ENCODE peak calls at places on chromosomes 16 and 17, in four cellular contexts. I is uterus, X is colonic mucosa, L is esophagus squamous epithelium. M is an unnamed sample. For H3K9me3 and H3K4me1, the result is how much of the 10 kb centered on the place peaks cover.

GRCh38 chr17:44385287-44386181 is 3.9 kb downstream of the ITGA2B start:
- DNase-seq in I (peak), X (peak), L (no peak), M (peak)

GRCh38 chr17:68381076-68381900 is 76.0 kb downstream of the WIPI1 start:
- DNase-seq in I (peak), X (no peak), L (no peak), M (no peak)

GRCh38 chr17:7445011-7445927 is at the start of gene CHRNB1:
- DNase-seq in I (peak), X (peak), L (no peak), M (peak)

GRCh38 chr16:27748868-27749546 is 199.1 kb downstream of the KATNIP start:
- DNase-seq in I (peak), X (peak), L (no peak), M (no peak)

GRCh38 chr17:45341389-45342158 is 24.8 kb upstream of the MAP3K14 start:
- DNase-seq in I (peak), X (no peak), L (no peak), M (peak)

GRCh38 chr17:9192010-9192409 is 170.7 kb downstream of the NTN1 start:
- DNase-seq in I (no peak), X (no peak), L (no peak), M (no peak)

GRCh38 chr17:58153046-58153445 is 4.9 kb downstream of the OR4D1 start:
- DNase-seq in I (no peak), X (no peak), L (no peak), M (no peak)

GRCh38 chr17:28741358-28742349 is 2.2 kb upstream of the TRAF4 start:
- DNase-seq in I (no peak), X (peak), L (no peak), M (no peak)

GRCh38 chr17:15947331-15947730 is 2.4 kb downstream of the ADORA2B start:
- DNase-seq in I (no peak), X (peak), L (no peak), M (no peak)

GRCh38 chr17:81092518-81093095 is 57.7 kb downstream of the BAIAP2 start:
- DNase-seq in I (no peak), X (no peak), L (no peak), M (no peak)

GRCh38 chr16:85210423-85211169 is 98.3 kb upstream of the CIBAR2 start:
- DNase-seq in I (no peak), X (no peak), L (no peak), M (no peak)

GRCh38 chr17:20922128-20922670 is 120.6 kb downstream of the USP22 start:
- DNase-seq in I (peak), X (no peak), L (no peak), M (no peak)

GRCh38 chr16:15611610-15612009 is 31.3 kb downstream of the MARF1 start:
- DNase-seq in I (no peak), X (no peak), L (no peak), M (no peak)

GRCh38 chr17:13775450-13775849 is 173.7 kb upstream of the HS3ST3A1 start:
- DNase-seq in I (no peak), X (no peak), L (no peak), M (no peak)

GRCh38 chr17:8377422-8377821 is 918 bp upstream of the KRABD2 start:
- DNase-seq in I (no peak), X (no peak), L (no peak), M (no peak)

DNA sequence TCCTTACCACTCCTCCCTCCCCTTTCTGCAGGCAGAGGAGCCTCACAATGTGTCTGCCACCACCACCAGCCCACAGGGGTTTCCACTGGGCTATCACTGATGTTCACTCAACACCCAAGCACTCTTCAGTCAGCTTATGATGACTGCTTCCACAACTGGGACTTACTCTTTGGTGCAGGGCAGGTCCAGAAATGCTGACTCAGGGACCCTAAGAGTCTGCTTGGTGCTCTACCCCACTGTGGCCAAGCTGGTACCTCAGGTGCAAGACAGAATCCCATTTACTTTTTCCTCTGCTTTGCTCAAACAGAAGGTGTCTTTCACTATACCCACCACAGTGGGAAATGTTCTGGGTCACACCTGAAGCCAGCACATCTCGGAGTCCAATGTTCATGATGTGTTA is 40.1 kb downstream of the ZNF267 start:
- DNase-seq in I (no peak), X (no peak), L (no peak), M (no peak)
- H3K9me3 ChIP-seq in I (half or more), X (under half), L (under half), M (half or more)

DNA sequence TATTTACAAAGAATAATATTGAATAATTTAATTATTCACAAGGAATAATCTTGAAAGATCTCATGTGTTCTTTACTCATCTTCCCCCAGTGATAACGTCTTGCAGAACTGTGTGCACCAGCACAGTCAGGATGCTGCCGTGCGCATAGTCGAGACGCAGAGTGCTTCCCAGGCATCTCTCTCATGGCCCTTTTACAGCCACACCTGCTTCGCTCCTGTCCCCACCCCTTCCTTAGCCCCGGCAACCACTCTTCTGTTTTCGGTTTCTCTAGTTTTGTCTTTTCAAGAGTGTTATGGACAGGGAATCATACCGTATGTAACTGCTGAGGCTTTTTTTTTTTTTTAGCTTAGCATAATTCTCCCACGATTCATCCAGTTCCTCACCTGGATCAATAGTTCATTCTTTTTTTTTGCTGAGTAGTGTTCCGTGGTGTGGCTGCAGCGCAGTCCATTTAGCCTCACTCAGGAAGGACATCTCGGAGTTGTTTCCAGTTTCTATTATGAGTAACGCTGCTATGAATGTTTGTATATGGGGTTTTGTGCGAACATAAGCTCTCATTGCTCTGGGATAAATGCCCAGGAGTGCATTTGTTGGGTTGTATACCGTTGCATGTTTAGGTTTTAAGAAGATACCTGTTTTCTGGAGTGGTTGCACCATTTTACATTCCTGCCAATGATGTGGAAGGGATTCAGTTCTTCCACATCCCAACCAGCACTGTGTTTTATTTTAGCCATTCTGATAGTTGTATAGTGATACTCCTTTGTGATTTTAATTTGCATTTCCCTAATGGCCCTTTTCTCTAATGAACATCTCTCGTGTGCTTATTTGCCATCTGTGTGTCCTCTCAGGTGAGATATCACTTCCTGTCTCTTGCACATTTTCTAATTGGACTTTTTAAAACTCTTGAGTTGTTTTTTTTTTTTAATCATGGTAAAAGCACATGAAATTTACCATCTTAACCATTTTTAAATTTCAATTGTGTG is 47.6 kb downstream of the SEC14L1 start:
- DNase-seq in I (no peak), X (no peak), L (no peak), M (no peak)
- H3K4me1 ChIP-seq in I (under half), X (under half), L (under half), M (under half)

GRCh38 chr17:62380253-62380652 is at the start of gene EFCAB3:
- DNase-seq in I (no peak), X (no peak), L (no peak), M (no peak)
- H3K4me3 ChIP-seq in I (no peak), X (no peak), L (no peak), M (no peak)

GRCh38 chr16:89230210-89230609 is 12.7 kb downstream of the ZNF778 start:
- DNase-seq in I (no peak), X (no peak), L (no peak), M (no peak)

GRCh38 chr16:89233678-89234490 is 16.4 kb downstream of the ZNF778 start:
- DNase-seq in I (no peak), X (no peak), L (no peak), M (no peak)

GRCh38 chr16:89237733-89238132 is 20.2 kb downstream of the ZNF778 start:
- DNase-seq in I (no peak), X (no peak), L (no peak), M (no peak)

GRCh38 chr16:89232107-89232506 is 14.6 kb downstream of the ZNF778 start:
- DNase-seq in I (no peak), X (no peak), L (no peak), M (no peak)
- H3K9me3 ChIP-seq in I (under half), X (under half), L (under half), M (under half)

GRCh38 chr16:81469710-81470481 is 25.3 kb downstream of the CMIP start:
- DNase-seq in I (no peak), X (no peak), L (no peak), M (no peak)

GRCh38 chr16:81467815-81468214 is 23.2 kb downstream of the CMIP start:
- DNase-seq in I (no peak), X (no peak), L (no peak), M (no peak)

GRCh38 chr16:81467072-81467471 is 22.5 kb downstream of the CMIP start:
- DNase-seq in I (no peak), X (no peak), L (no peak), M (no peak)

GRCh38 chr16:81469183-81469677 is 24.6 kb downstream of the CMIP start:
- DNase-seq in I (no peak), X (no peak), L (no peak), M (no peak)

DNA sequence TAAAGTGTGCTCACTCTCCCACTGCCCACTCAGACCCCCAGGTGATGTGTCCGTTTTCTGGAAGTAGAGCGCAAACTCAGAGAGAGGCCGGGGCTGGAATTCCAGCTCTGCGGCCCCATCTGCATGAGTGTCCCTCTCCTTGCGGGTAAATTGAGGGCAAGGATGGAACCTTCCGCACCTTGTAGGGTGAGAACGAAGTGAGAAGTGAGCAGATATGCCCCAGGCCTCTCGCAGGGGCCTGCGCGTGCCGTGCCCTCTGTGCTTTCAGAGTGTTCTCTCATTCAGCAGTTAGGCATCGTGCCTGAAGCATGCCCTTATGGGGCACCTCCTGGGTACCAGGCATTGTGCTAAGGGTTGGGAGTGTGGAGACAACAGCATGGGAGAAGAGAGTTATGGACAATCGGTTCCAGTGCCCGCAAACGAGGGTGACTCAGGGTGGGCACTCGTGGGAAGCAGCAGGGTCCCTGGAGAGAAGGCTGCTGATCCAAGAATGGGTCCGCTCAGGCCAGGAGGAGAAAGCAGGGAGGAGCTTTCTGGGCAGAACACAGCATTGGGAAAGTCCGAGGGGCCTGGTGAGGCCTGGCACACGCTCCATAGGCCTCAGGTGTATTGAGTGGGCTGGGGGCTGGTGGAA is 23.8 kb downstream of the CMIP start:
- DNase-seq in I (no peak), X (no peak), L (no peak), M (no peak)
- H3K4me1 ChIP-seq in I (under half), X (under half), L (under half), M (under half)

DNA sequence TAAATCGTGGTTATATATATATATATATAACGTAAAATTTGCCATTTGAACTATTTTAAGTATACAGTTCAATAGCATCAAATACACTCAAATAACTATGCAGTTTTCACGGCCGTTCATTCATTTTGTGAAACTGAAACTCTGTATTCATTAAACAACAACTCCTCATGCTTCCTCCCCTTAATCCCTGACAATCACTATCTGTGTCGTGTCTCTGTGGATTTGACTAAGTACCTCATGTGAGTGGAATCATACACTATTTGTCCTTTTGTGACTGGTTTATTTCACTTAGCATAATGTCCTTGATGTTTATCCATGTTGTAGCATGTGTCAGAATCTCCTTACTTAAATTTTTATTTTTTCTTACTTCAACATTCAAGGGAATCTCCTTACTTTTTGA is 2.8 kb downstream of the CCL23 start:
- DNase-seq in I (no peak), X (no peak), L (no peak), M (no peak)
- H3K4me3 ChIP-seq in I (no peak), X (no peak), L (no peak), M (no peak)

DNA sequence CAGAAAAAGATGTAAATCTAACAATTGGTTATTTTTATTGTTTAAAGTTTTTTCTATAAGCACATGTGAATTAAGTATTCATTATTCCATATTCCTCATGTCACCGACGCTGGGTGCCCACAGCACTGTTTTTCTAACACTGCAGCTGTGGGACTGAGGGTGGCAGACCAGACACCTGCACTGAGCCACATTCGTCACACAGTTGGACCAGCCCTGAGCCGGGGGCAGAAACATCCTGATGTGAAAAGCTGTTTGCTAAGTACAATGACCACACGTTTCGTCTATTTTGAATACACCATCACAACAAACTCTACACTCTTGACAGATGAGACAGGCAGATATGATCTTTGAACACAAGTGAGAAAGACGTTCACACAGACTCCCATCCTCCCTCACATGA is 749.5 kb downstream of the KCNJ18 start:
- DNase-seq in I (no peak), X (no peak), L (no peak), M (no peak)
- H3K9me3 ChIP-seq in I (under half), X (under half), L (under half), M (under half)

DNA sequence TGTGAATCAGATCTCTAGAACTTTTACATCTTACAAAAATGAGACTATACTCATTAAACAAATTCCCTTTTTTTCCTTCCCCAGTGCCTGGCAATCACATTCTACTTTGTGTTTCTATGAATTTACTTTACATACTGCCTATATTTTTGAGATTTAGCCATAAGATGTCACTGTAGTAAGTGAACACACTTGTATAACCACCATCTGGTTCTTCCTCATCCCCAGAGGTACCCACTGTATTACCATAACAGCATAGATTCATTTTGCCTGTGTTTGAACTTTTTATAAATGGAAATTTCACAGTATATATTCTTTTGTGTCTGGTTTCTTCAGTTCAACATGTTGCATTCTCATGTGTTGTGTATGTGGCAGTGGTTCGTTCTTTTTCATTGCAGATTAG is 15.8 kb downstream of the CYB5B start:
- DNase-seq in I (no peak), X (no peak), L (no peak), M (no peak)
- H3K4me1 ChIP-seq in I (under half), X (under half), L (under half), M (under half)

GRCh38 chr17:41771389-41772206 is 14.9 kb downstream of the JUP start:
- DNase-seq in I (no peak), X (no peak), L (no peak), M (no peak)

GRCh38 chr17:41773731-41774193 is 12.7 kb downstream of the JUP start:
- DNase-seq in I (no peak), X (peak), L (no peak), M (no peak)

GRCh38 chr17:41772218-41772585 is 14.3 kb downstream of the JUP start:
- DNase-seq in I (no peak), X (peak), L (no peak), M (no peak)

GRCh38 chr17:41773190-41773588 is 13.3 kb downstream of the JUP start:
- DNase-seq in I (peak), X (peak), L (no peak), M (peak)

GRCh38 chr17:41772586-41773189 is 13.8 kb downstream of the JUP start:
- DNase-seq in I (no peak), X (peak), L (no peak), M (no peak)
- H3K4me3 ChIP-seq in I (no peak), X (no peak), L (peak), M (no peak)